ENCODE peak calls at places on chromosomes 3 and 15, in eight cellular contexts. One of them, this sample, is unnamed.

GRCh38 chr3:104628185-104628789 is 738.4 kb upstream of the ALCAM start:
- DNase-seq in heart left ventricle: no peak
- DNase-seq in body of pancreas: no peak
- DNase-seq in breast epithelium: no peak
- DNase-seq in H54: peak
- DNase-seq in NB4: peak
- DNase-seq in tibial nerve: no peak
- DNase-seq in ovary: no peak
- DNase-seq in this sample: no peak

GRCh38 chr15:67741313-67741712 is 84.0 kb upstream of the SKOR1 start:
- DNase-seq in heart left ventricle: no peak
- DNase-seq in body of pancreas: no peak
- DNase-seq in breast epithelium: no peak
- DNase-seq in H54: no peak
- DNase-seq in NB4: peak
- DNase-seq in tibial nerve: no peak
- DNase-seq in ovary: no peak
- DNase-seq in this sample: no peak

GRCh38 chr15:72199721-72200212 is 2.2 kb upstream of the GRAMD2A start:
- DNase-seq in heart left ventricle: peak
- DNase-seq in body of pancreas: peak
- DNase-seq in breast epithelium: peak
- DNase-seq in H54: peak
- DNase-seq in NB4: peak
- DNase-seq in tibial nerve: peak
- DNase-seq in ovary: peak
- DNase-seq in this sample: peak

GRCh38 chr3:194204036-194204792 is 68.3 kb downstream of the HES1 start:
- DNase-seq in heart left ventricle: no peak
- DNase-seq in body of pancreas: no peak
- DNase-seq in breast epithelium: no peak
- DNase-seq in H54: no peak
- DNase-seq in NB4: peak
- DNase-seq in tibial nerve: no peak
- DNase-seq in ovary: no peak
- DNase-seq in this sample: peak

GRCh38 chr3:48215466-48215865 is 7.8 kb upstream of the CAMP start:
- DNase-seq in heart left ventricle: peak
- DNase-seq in body of pancreas: no peak
- DNase-seq in breast epithelium: no peak
- DNase-seq in H54: no peak
- DNase-seq in NB4: no peak
- DNase-seq in tibial nerve: no peak
- DNase-seq in ovary: no peak
- DNase-seq in this sample: no peak

GRCh38 chr3:86969500-86970189 is 21.3 kb downstream of the VGLL3 start:
- DNase-seq in heart left ventricle: no peak
- DNase-seq in body of pancreas: peak
- DNase-seq in breast epithelium: no peak
- DNase-seq in H54: no peak
- DNase-seq in NB4: peak
- DNase-seq in tibial nerve: no peak
- DNase-seq in ovary: peak
- DNase-seq in this sample: peak

GRCh38 chr15:47945869-47946666 is 174.7 kb upstream of the SLC24A5 start:
- DNase-seq in heart left ventricle: no peak
- DNase-seq in body of pancreas: no peak
- DNase-seq in breast epithelium: no peak
- DNase-seq in H54: no peak
- DNase-seq in NB4: no peak
- DNase-seq in tibial nerve: no peak
- DNase-seq in ovary: no peak
- DNase-seq in this sample: no peak

GRCh38 chr3:98733055-98733777 is 29.9 kb upstream of the ST3GAL6 start:
- DNase-seq in heart left ventricle: peak
- DNase-seq in body of pancreas: peak
- DNase-seq in breast epithelium: no peak
- DNase-seq in H54: peak
- DNase-seq in NB4: peak
- DNase-seq in tibial nerve: no peak
- DNase-seq in ovary: no peak
- DNase-seq in this sample: peak

GRCh38 chr3:117480493-117480892 is 770.9 kb downstream of the TUSC7 start:
- DNase-seq in heart left ventricle: no peak
- DNase-seq in body of pancreas: no peak
- DNase-seq in breast epithelium: no peak
- DNase-seq in H54: no peak
- DNase-seq in NB4: no peak
- DNase-seq in tibial nerve: no peak
- DNase-seq in ovary: no peak
- DNase-seq in this sample: no peak

GRCh38 chr3:175421897-175422296 is 562.8 kb downstream of the NAALADL2 start:
- DNase-seq in heart left ventricle: no peak
- DNase-seq in body of pancreas: no peak
- DNase-seq in breast epithelium: no peak
- DNase-seq in H54: no peak
- DNase-seq in NB4: no peak
- DNase-seq in tibial nerve: no peak
- DNase-seq in ovary: no peak
- DNase-seq in this sample: no peak

GRCh38 chr3:95923496-95924210 is 890.7 kb upstream of the EPHA6 start:
- DNase-seq in heart left ventricle: peak
- DNase-seq in body of pancreas: peak
- DNase-seq in breast epithelium: no peak
- DNase-seq in H54: peak
- DNase-seq in NB4: no peak
- DNase-seq in tibial nerve: no peak
- DNase-seq in ovary: no peak
- DNase-seq in this sample: peak

GRCh38 chr3:24646790-24647189 is 152.1 kb upstream of the THRB start:
- DNase-seq in heart left ventricle: no peak
- DNase-seq in body of pancreas: no peak
- DNase-seq in breast epithelium: no peak
- DNase-seq in H54: no peak
- DNase-seq in NB4: no peak
- DNase-seq in tibial nerve: no peak
- DNase-seq in ovary: no peak
- DNase-seq in this sample: no peak

GRCh38 chr3:160129459-160130061 is 95.7 kb upstream of the C3orf80 start:
- DNase-seq in heart left ventricle: peak
- DNase-seq in body of pancreas: no peak
- DNase-seq in breast epithelium: no peak
- DNase-seq in H54: peak
- DNase-seq in NB4: peak
- DNase-seq in tibial nerve: no peak
- DNase-seq in ovary: no peak
- DNase-seq in this sample: no peak

GRCh38 chr15:52290329-52290728 is 5.3 kb downstream of the MYO5C start:
- DNase-seq in heart left ventricle: no peak
- DNase-seq in body of pancreas: no peak
- DNase-seq in breast epithelium: no peak
- DNase-seq in H54: no peak
- DNase-seq in NB4: no peak
- DNase-seq in tibial nerve: no peak
- DNase-seq in ovary: no peak
- DNase-seq in this sample: no peak

GRCh38 chr3:38454179-38454883 is 641 bp downstream of the ACVR2B start:
- DNase-seq in heart left ventricle: no peak
- DNase-seq in body of pancreas: peak
- DNase-seq in breast epithelium: peak
- DNase-seq in H54: peak
- DNase-seq in NB4: peak
- DNase-seq in tibial nerve: no peak
- DNase-seq in ovary: peak
- DNase-seq in this sample: peak

GRCh38 chr3:165669502-165669901 is 167.7 kb downstream of the BCHE start:
- DNase-seq in heart left ventricle: no peak
- DNase-seq in body of pancreas: no peak
- DNase-seq in breast epithelium: no peak
- DNase-seq in H54: no peak
- DNase-seq in NB4: no peak
- DNase-seq in tibial nerve: no peak
- DNase-seq in ovary: no peak
- DNase-seq in this sample: no peak

GRCh38 chr3:72080800-72081199 is 295.9 kb upstream of the PROK2 start:
- DNase-seq in heart left ventricle: no peak
- DNase-seq in body of pancreas: no peak
- DNase-seq in breast epithelium: no peak
- DNase-seq in H54: no peak
- DNase-seq in NB4: no peak
- DNase-seq in tibial nerve: no peak
- DNase-seq in ovary: no peak
- DNase-seq in this sample: no peak

GRCh38 chr15:60442763-60443162 is 36.2 kb downstream of the ICE2 start:
- DNase-seq in heart left ventricle: no peak
- DNase-seq in body of pancreas: no peak
- DNase-seq in breast epithelium: no peak
- DNase-seq in H54: no peak
- DNase-seq in NB4: no peak
- DNase-seq in tibial nerve: no peak
- DNase-seq in ovary: no peak
- DNase-seq in this sample: no peak

GRCh38 chr15:70171224-70171886 is 73.6 kb upstream of the TLE3 start:
- DNase-seq in heart left ventricle: no peak
- DNase-seq in body of pancreas: no peak
- DNase-seq in breast epithelium: no peak
- DNase-seq in H54: no peak
- DNase-seq in NB4: no peak
- DNase-seq in tibial nerve: no peak
- DNase-seq in ovary: no peak
- DNase-seq in this sample: peak

GRCh38 chr3:44039006-44039405 is 202.7 kb upstream of the TOPAZ1 start:
- DNase-seq in heart left ventricle: no peak
- DNase-seq in body of pancreas: no peak
- DNase-seq in breast epithelium: no peak
- DNase-seq in H54: no peak
- DNase-seq in NB4: no peak
- DNase-seq in tibial nerve: no peak
- DNase-seq in ovary: no peak
- DNase-seq in this sample: no peak

GRCh38 chr15:46442196-46442595 is 807.4 kb downstream of the SQOR start:
- DNase-seq in heart left ventricle: no peak
- DNase-seq in body of pancreas: no peak
- DNase-seq in breast epithelium: no peak
- DNase-seq in H54: no peak
- DNase-seq in NB4: no peak
- DNase-seq in tibial nerve: no peak
- DNase-seq in ovary: no peak
- DNase-seq in this sample: no peak

GRCh38 chr15:31374489-31374888 is 47.9 kb downstream of the KLF13 start:
- DNase-seq in heart left ventricle: no peak
- DNase-seq in body of pancreas: no peak
- DNase-seq in breast epithelium: no peak
- DNase-seq in H54: no peak
- DNase-seq in NB4: no peak
- DNase-seq in tibial nerve: no peak
- DNase-seq in ovary: no peak
- DNase-seq in this sample: no peak

GRCh38 chr15:31374986-31375385 is 48.4 kb downstream of the KLF13 start:
- DNase-seq in heart left ventricle: no peak
- DNase-seq in body of pancreas: no peak
- DNase-seq in breast epithelium: no peak
- DNase-seq in H54: no peak
- DNase-seq in NB4: no peak
- DNase-seq in tibial nerve: no peak
- DNase-seq in ovary: no peak
- DNase-seq in this sample: no peak

GRCh38 chr15:31372635-31373091 is 46.0 kb downstream of the KLF13 start:
- DNase-seq in heart left ventricle: peak
- DNase-seq in body of pancreas: peak
- DNase-seq in breast epithelium: no peak
- DNase-seq in H54: no peak
- DNase-seq in NB4: peak
- DNase-seq in tibial nerve: peak
- DNase-seq in ovary: no peak
- DNase-seq in this sample: no peak

GRCh38 chr15:31373096-31373865 is 46.6 kb downstream of the KLF13 start:
- DNase-seq in heart left ventricle: no peak
- DNase-seq in body of pancreas: no peak
- DNase-seq in breast epithelium: no peak
- DNase-seq in H54: no peak
- DNase-seq in NB4: no peak
- DNase-seq in tibial nerve: no peak
- DNase-seq in ovary: no peak
- DNase-seq in this sample: no peak

GRCh38 chr15:31373970-31374369 is 47.3 kb downstream of the KLF13 start:
- DNase-seq in heart left ventricle: no peak
- DNase-seq in body of pancreas: no peak
- DNase-seq in breast epithelium: no peak
- DNase-seq in H54: no peak
- DNase-seq in NB4: no peak
- DNase-seq in tibial nerve: no peak
- DNase-seq in ovary: no peak
- DNase-seq in this sample: no peak
- TF ChIP-seq POLR2A in heart left ventricle: no peak
- TF ChIP-seq POLR2A in body of pancreas: no peak
- TF ChIP-seq POLR2A in breast epithelium: no peak
- TF ChIP-seq POLR2A in H54: no peak
- TF ChIP-seq POLR2A in NB4: no peak
- TF ChIP-seq POLR2A in tibial nerve: no peak
- TF ChIP-seq POLR2A in ovary: no peak
- TF ChIP-seq POLR2A in this sample: no peak

DNA sequence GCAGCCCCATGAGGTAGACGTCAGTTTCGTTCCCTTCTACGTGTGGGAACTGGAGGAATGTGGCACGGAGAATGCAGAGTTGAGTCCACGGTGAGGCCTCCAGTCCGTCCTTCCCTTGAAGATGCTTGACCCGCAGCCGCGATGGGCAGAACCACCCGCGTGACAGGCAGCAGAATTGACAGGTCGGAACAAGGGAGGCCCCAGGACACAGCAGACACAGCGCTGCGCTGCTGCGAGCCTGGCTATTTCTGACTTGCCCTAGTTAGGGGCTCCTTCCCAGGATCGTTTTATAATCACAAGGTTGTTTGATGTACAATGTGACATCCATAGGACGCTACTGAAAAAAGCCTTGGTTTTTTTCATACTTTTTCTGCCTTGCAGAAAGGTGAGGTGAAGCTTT is 9.5 kb upstream of the TMEM41A start:
- DNase-seq in heart left ventricle: no peak
- DNase-seq in body of pancreas: no peak
- DNase-seq in breast epithelium: no peak
- DNase-seq in H54: no peak
- DNase-seq in NB4: no peak
- DNase-seq in tibial nerve: no peak
- DNase-seq in ovary: no peak
- DNase-seq in this sample: no peak
- TF ChIP-seq POLR2A in heart left ventricle: no peak
- TF ChIP-seq POLR2A in body of pancreas: no peak
- TF ChIP-seq POLR2A in breast epithelium: no peak
- TF ChIP-seq POLR2A in H54: no peak
- TF ChIP-seq POLR2A in NB4: no peak
- TF ChIP-seq POLR2A in tibial nerve: no peak
- TF ChIP-seq POLR2A in ovary: no peak
- TF ChIP-seq POLR2A in this sample: no peak

GRCh38 chr15:75578948-75579908 is at the start of gene PTPN9:
- DNase-seq in heart left ventricle: peak
- DNase-seq in body of pancreas: peak
- DNase-seq in breast epithelium: peak
- DNase-seq in H54: peak
- DNase-seq in NB4: peak
- DNase-seq in tibial nerve: peak
- DNase-seq in ovary: peak
- DNase-seq in this sample: peak
- TF ChIP-seq POLR2A in heart left ventricle: no peak
- TF ChIP-seq POLR2A in body of pancreas: peak
- TF ChIP-seq POLR2A in breast epithelium: no peak
- TF ChIP-seq POLR2A in H54: peak
- TF ChIP-seq POLR2A in NB4: peak
- TF ChIP-seq POLR2A in tibial nerve: peak
- TF ChIP-seq POLR2A in ovary: peak
- TF ChIP-seq POLR2A in this sample: no peak

GRCh38 chr3:58008140-58009025 is at the start of gene FLNB:
- DNase-seq in heart left ventricle: peak
- DNase-seq in body of pancreas: peak
- DNase-seq in breast epithelium: peak
- DNase-seq in H54: peak
- DNase-seq in NB4: peak
- DNase-seq in tibial nerve: peak
- DNase-seq in ovary: peak
- DNase-seq in this sample: peak
- TF ChIP-seq POLR2A in heart left ventricle: peak
- TF ChIP-seq POLR2A in body of pancreas: peak
- TF ChIP-seq POLR2A in breast epithelium: no peak
- TF ChIP-seq POLR2A in H54: peak
- TF ChIP-seq POLR2A in NB4: peak
- TF ChIP-seq POLR2A in tibial nerve: peak
- TF ChIP-seq POLR2A in ovary: peak
- TF ChIP-seq POLR2A in this sample: no peak